ENCODE peak calls at places on chromosomes 12 and 14, in nine cellular contexts. Q is amygdala; I is kidney epithelial cell; L is CD8-positive, alpha-beta T cell; P is activated T-helper 2 cell treated with anti-CD3 and anti-CD28 coated beads, Interferon-gamma antibody, Interleukin-2, Interleukin-4, amounts not matched to agents 10 μg/mL and 5 μg/mL and 100 μg/mL, durations not matched to agents 14 hours and 24 hours and 36 hours; M is stimulated activated CD8-positive, alpha-beta memory T cell treated with anti-CD3 and anti-CD28 coated beads, Interleukin-15, amount 100 ng/mL, for 1 hour; G is T-helper 1 cell; N is NCI-H524; J is nephron progenitor cell. O is an unnamed sample.

GRCh38 chr12:106769078-106769477 is 5.4 kb upstream of the RIC8B start:
- DNase-seq in Q (no peak), I (peak; percentile 72), L (no peak), P (no peak), M (no peak), G (no peak), N (no peak), J (no peak), O (no peak)

GRCh38 chr12:70609203-70609602 is 28.0 kb downstream of the PTPRB start:
- DNase-seq in Q (no peak), I (no peak), L (no peak), P (no peak), M (no peak), G (no peak), N (no peak), J (no peak), O (no peak)

GRCh38 chr12:100267603-100268281 is 765 bp downstream of the SCYL2 start:
- DNase-seq in Q (peak; percentile 50), I (no peak), L (no peak), P (peak; percentile 32), M (no peak), G (peak; percentile 15), N (peak; percentile 37), J (no peak), O (no peak)

GRCh38 chr12:82608706-82609105 is 78.0 kb upstream of the TMTC2 start:
- DNase-seq in Q (no peak), I (no peak), L (no peak), P (no peak), M (no peak), G (no peak), N (no peak), J (no peak), O (no peak)

GRCh38 chr14:44040561-44040960 is 466.5 kb downstream of the FSCB start:
- DNase-seq in Q (no peak), I (no peak), L (no peak), P (no peak), M (no peak), G (no peak), N (no peak), J (no peak), O (no peak)

GRCh38 chr14:91753501-91754128 is 21.7 kb upstream of the CATSPERB start:
- DNase-seq in Q (no peak), I (no peak), L (no peak), P (no peak), M (no peak), G (no peak), N (no peak), J (no peak), O (no peak)

GRCh38 chr12:118103601-118104382 is at the start of gene VSIG10:
- DNase-seq in Q (peak; percentile 55), I (no peak), L (peak; percentile 51), P (peak; percentile 10), M (no peak), G (no peak), N (no peak), J (peak; percentile 70), O (peak; percentile 79)

GRCh38 chr14:95184413-95184790 is 27.1 kb upstream of the DICER1 start:
- DNase-seq in Q (no peak), I (no peak), L (no peak), P (no peak), M (no peak), G (no peak), N (no peak), J (no peak), O (no peak)

GRCh38 chr14:63273091-63273490 is 45.6 kb downstream of the GPHB5 start:
- DNase-seq in Q (no peak), I (no peak), L (no peak), P (no peak), M (no peak), G (no peak), N (no peak), J (no peak), O (no peak)

GRCh38 chr12:109777544-109777943 is 55.7 kb downstream of the TRPV4 start:
- DNase-seq in Q (no peak), I (no peak), L (no peak), P (peak; percentile 33), M (no peak), G (peak; percentile 25), N (peak; percentile 39), J (no peak), O (peak; percentile 77)

GRCh38 chr14:26870096-26870495 is 272.3 kb upstream of the NOVA1 start:
- DNase-seq in Q (no peak), I (no peak), L (no peak), P (no peak), M (no peak), G (no peak), N (peak; percentile 16), J (no peak), O (no peak)

GRCh38 chr12:103138538-103138937 is 181.1 kb downstream of the ASCL1 start:
- DNase-seq in Q (no peak), I (no peak), L (no peak), P (no peak), M (no peak), G (no peak), N (no peak), J (no peak), O (no peak)

GRCh38 chr12:87953257-87953860 is 75.8 kb downstream of the C12orf50 start:
- DNase-seq in Q (no peak), I (peak; percentile 39), L (no peak), P (no peak), M (no peak), G (no peak), N (no peak), J (peak; percentile 26), O (peak; percentile 51)

GRCh38 chr12:127558363-127558762 is 708.6 kb upstream of the TMEM132C start:
- DNase-seq in Q (no peak), I (no peak), L (no peak), P (no peak), M (no peak), G (no peak), N (no peak), J (no peak), O (peak; percentile 49)

GRCh38 chr14:73795974-73796373 is 55.7 kb upstream of the PTGR2 start:
- DNase-seq in Q (no peak), I (peak; percentile 73), L (no peak), P (no peak), M (no peak), G (no peak), N (no peak), J (no peak), O (no peak)

GRCh38 chr14:37819155-37820015 is 224.0 kb downstream of the TTC6 start:
- DNase-seq in Q (no peak), I (peak; percentile 16), L (no peak), P (no peak), M (no peak), G (no peak), N (no peak), J (no peak), O (no peak)

GRCh38 chr14:30966415-30967363 is 58.8 kb upstream of the AP4S1 start:
- DNase-seq in Q (no peak), I (no peak), L (no peak), P (no peak), M (no peak), G (no peak), N (no peak), J (no peak), O (no peak)

GRCh38 chr12:27094726-27095125 is 12.3 kb upstream of the C12orf71 start:
- DNase-seq in Q (no peak), I (no peak), L (no peak), P (no peak), M (no peak), G (no peak), N (no peak), J (no peak), O (no peak)

GRCh38 chr12:119868992-119869391 is 8.1 kb downstream of the CIT start:
- DNase-seq in Q (no peak), I (no peak), L (no peak), P (no peak), M (no peak), G (no peak), N (no peak), J (no peak), O (no peak)

GRCh38 chr14:103189481-103190470 is 66.5 kb downstream of the TNFAIP2 start:
- DNase-seq in Q (no peak), I (no peak), L (no peak), P (no peak), M (no peak), G (no peak), N (peak; percentile 26), J (no peak), O (no peak)

GRCh38 chr12:47821346-47821706 is 1.6 kb upstream of the HDAC7 start:
- DNase-seq in Q (no peak), I (no peak), L (no peak), P (no peak), M (no peak), G (no peak), N (no peak), J (no peak), O (no peak)

GRCh38 chr14:68819260-68819691 is 26.4 kb upstream of the ZFP36L1 start:
- DNase-seq in Q (no peak), I (peak; percentile 91), L (no peak), P (no peak), M (no peak), G (no peak), N (no peak), J (peak; percentile 41), O (no peak)

GRCh38 chr12:104686196-104686595 is 229.4 kb downstream of the CHST11 start:
- DNase-seq in Q (no peak), I (peak; percentile 85), L (no peak), P (no peak), M (no peak), G (no peak), N (no peak), J (no peak), O (peak; percentile 59)

GRCh38 chr12:51351913-51352532 is 5.5 kb upstream of the CELA1 start:
- DNase-seq in Q (no peak), I (no peak), L (peak; percentile 64), P (peak; percentile 32), M (no peak), G (peak; percentile 35), N (peak; percentile 12), J (peak; percentile 68), O (peak; percentile 74)

GRCh38 chr12:80230068-80230467 is 130.7 kb downstream of the OTOGL start:
- DNase-seq in Q (no peak), I (no peak), L (no peak), P (no peak), M (no peak), G (no peak), N (no peak), J (peak; percentile 22), O (peak; percentile 73)

GRCh38 chr12:75725505-75726120 is 214.2 kb upstream of the KRR1 start:
- DNase-seq in Q (no peak), I (no peak), L (no peak), P (no peak), M (no peak), G (no peak), N (peak; percentile 64), J (no peak), O (no peak)

GRCh38 chr14:53764846-53765245 is 191.8 kb downstream of the BMP4 start:
- DNase-seq in Q (no peak), I (no peak), L (no peak), P (no peak), M (no peak), G (no peak), N (no peak), J (no peak), O (no peak)

GRCh38 chr12:26760657-26761293 is 72.2 kb downstream of the ITPR2 start:
- DNase-seq in Q (no peak), I (no peak), L (no peak), P (no peak), M (no peak), G (no peak), N (no peak), J (no peak), O (no peak)

GRCh38 chr14:65478596-65478995 is 66.1 kb downstream of the FUT8 start:
- DNase-seq in Q (no peak), I (peak; percentile 81), L (no peak), P (no peak), M (no peak), G (no peak), N (no peak), J (no peak), O (peak; percentile 23)